ENCODE peak calls at places on chromosomes 4 and X, in six cellular contexts. X is thoracic aorta, P is cardiac muscle cell, A is HCT116, H is lower lobe of right lung, Y is trophoblast cell. B is an unnamed sample.
A peak's percentile ranks its signal among the peaks of the same experiment; 100 is the strongest.

GRCh38 chr4:138562544-138562961 is 320.4 kb upstream of the SLC7A11 start:
- DNase-seq in Y (no peak), X (no peak), A (no peak), P (no peak), H (no peak), B (peak; percentile 20)

GRCh38 chr4:152579916-152580315 is 44.0 kb upstream of the FBXW7 start:
- DNase-seq in A (no peak), Y (no peak), P (peak; percentile 22), X (no peak), H (no peak), B (no peak)

GRCh38 chrX:49058794-49059193 is at the start of gene CCDC120:
- DNase-seq in A (no peak), Y (no peak), H (peak; percentile 51), X (no peak), P (no peak), B (no peak)

GRCh38 chr4:146224331-146224966 is 10.1 kb downstream of the REELD1 start:
- DNase-seq in X (no peak), Y (no peak), P (no peak), H (no peak), A (no peak), B (no peak)

GRCh38 chrX:3176439-3176820 is 135.2 kb downstream of the ARSF start:
- DNase-seq in H (no peak), P (no peak), X (no peak), A (no peak), Y (peak; percentile 14), B (no peak)

GRCh38 chr4:104989363-104989762 is 157.3 kb upstream of the TET2 start:
- DNase-seq in H (no peak), A (no peak), X (no peak), P (no peak), Y (no peak), B (peak; percentile 26)

GRCh38 chrX:136910565-136911040 is 30.1 kb upstream of the RBMX start:
- DNase-seq in X (no peak), P (no peak), H (no peak), Y (no peak), A (no peak), B (no peak)

GRCh38 chrX:46884799-46885198 is 27.4 kb upstream of the JADE3 start:
- DNase-seq in Y (no peak), A (no peak), X (no peak), P (no peak), H (no peak), B (no peak)

GRCh38 chrX:41481264-41482109 is 34.3 kb downstream of the NYX start:
- DNase-seq in P (no peak), X (no peak), Y (no peak), A (peak; percentile 15), H (no peak), B (peak; percentile 13)

GRCh38 chrX:66005832-66006449 is 33.9 kb downstream of the VSIG4 start:
- DNase-seq in Y (no peak), X (no peak), A (no peak), P (no peak), H (no peak), B (no peak)

GRCh38 chr4:141605425-141605856 is 30.9 kb upstream of the IL15 start:
- DNase-seq in Y (no peak), P (no peak), X (no peak), H (no peak), A (no peak), B (no peak)

GRCh38 chrX:150792949-150793527 is 99.8 kb downstream of the MTMR1 start:
- DNase-seq in A (no peak), Y (no peak), P (no peak), H (no peak), X (no peak), B (no peak)

GRCh38 chr4:899556-899906 is 32.6 kb downstream of the GAK start:
- DNase-seq in X (no peak), Y (no peak), H (no peak), A (no peak), P (no peak), B (no peak)

GRCh38 chr4:40915318-40916217 is 165.8 kb downstream of the NSUN7 start:
- DNase-seq in Y (peak; percentile 50), A (no peak), P (no peak), H (no peak), X (no peak), B (peak; percentile 70)

GRCh38 chr4:141307241-141307689 is 86.6 kb downstream of the ZNF330 start:
- DNase-seq in Y (peak; percentile 13), X (no peak), A (peak; percentile 45), H (peak; percentile 65), P (peak; percentile 74), B (peak; percentile 17)

GRCh38 chr4:36241771-36242170 is 2.5 kb downstream of the ARAP2 start:
- DNase-seq in Y (no peak), P (no peak), A (no peak), H (no peak), X (no peak), B (no peak)
- H3K9me3 ChIP-seq in Y (no peaks in the 10 kb centered on the region), P (no peaks in the 10 kb centered on the region), A (no peaks in the 10 kb centered on the region), H (no peaks in the 10 kb centered on the region), X (no peaks in the 10 kb centered on the region), B (no peaks in the 10 kb centered on the region)

GRCh38 chrX:54043696-54044125 is 562 bp downstream of the PHF8 start:
- DNase-seq in X (no peak), H (no peak), P (peak; percentile 45), Y (no peak), A (no peak), B (no peak)
- H3K4me3 ChIP-seq in X (peak overlapping the region; percentile 89), H (peak overlapping the region; percentile 69), P (peak overlapping the region; percentile 82), Y (peak overlapping the region; percentile 87), A (peak overlapping the region; percentile 71), B (peak overlapping the region; percentile 82)

GRCh38 chrX:11264925-11265324 is 28.3 kb upstream of the AMELX start:
- DNase-seq in Y (no peak), X (no peak), P (no peak), H (no peak), A (no peak), B (no peak)
- H3K9me3 ChIP-seq in Y (no peaks in the 10 kb centered on the region), X (no peaks in the 10 kb centered on the region), P (no peaks in the 10 kb centered on the region), H (no peaks in the 10 kb centered on the region), A (no peaks in the 10 kb centered on the region), B (no peaks in the 10 kb centered on the region)

DNA sequence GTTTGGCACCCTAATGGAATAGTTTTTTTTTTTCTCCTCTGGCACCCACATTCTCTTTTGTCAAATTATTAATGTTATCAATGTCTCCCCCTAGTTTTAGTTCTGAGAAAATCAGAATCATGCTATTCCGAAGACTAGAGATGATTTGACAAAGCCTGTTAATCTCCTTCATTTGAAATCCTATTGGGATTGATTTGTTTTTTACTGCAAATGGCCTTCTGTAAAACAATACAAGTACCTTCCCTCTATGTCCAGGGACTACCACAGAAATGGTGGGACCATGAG is 57.4 kb downstream of the UGT2B10 start:
- DNase-seq in P (no peak), X (no peak), Y (no peak), H (no peak), A (no peak), B (no peak)
- H3K4me3 ChIP-seq in P (no peak overlapping the region), X (no peak overlapping the region), Y (no peak overlapping the region), H (no peak overlapping the region), A (no peak overlapping the region), B (no peak overlapping the region)

GRCh38 chrX:13552892-13553291 is 16.5 kb upstream of the EGFL6 start:
- DNase-seq in P (no peak), H (no peak), Y (no peak), X (no peak), A (no peak), B (no peak)
- H3K9me3 ChIP-seq in P (no peaks in the 10 kb centered on the region), H (no peaks in the 10 kb centered on the region), Y (no peaks in the 10 kb centered on the region), X (no peaks in the 10 kb centered on the region), A (no peaks in the 10 kb centered on the region), B (no peaks in the 10 kb centered on the region)

GRCh38 chrX:10157032-10157341 is 212 bp downstream of the CLCN4 start:
- DNase-seq in P (no peak), A (no peak), Y (no peak), X (no peak), H (no peak), B (no peak)
- H3K4me3 ChIP-seq in P (peak overlapping the region; percentile 36), A (peak overlapping the region; percentile 40), Y (no peak overlapping the region), X (peak overlapping the region; percentile 68), H (peak overlapping the region; percentile 46), B (peak overlapping the region; percentile 45)

DNA sequence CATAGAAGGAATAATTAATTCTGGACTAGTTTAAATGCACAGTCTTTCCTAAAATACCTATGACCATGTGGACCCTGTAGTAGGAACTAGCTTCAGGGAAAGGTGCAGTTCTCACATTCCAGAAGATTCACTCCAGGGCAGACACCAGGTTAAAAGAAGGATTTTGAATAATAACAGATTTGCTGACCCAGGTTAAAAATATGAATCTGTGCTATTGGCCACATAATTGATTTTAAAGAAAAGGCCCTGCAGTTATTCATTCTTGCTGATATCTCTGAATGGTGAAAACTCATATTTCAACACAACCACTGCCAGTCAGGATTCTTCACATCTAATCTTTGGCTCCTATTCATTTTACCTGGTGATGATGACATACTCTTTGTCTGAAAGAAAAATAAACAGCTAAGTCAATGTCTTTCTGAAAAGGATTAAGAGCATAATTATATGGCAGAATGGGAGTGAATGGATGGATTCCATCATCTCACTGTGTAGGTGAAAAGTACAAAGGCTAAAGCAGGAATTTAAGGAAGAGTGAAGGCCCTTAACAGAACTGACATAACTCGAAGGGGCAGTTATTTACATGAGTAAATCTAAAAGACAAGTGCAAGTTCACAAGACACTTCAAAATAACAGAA is 432.8 kb downstream of the PDGFC start:
- DNase-seq in H (no peak), A (no peak), Y (peak; percentile 69), X (no peak), P (no peak), B (no peak)
- H3K9me3 ChIP-seq in H (no peaks in the 10 kb centered on the region), A (no peaks in the 10 kb centered on the region), Y (no peaks in the 10 kb centered on the region), X (no peaks in the 10 kb centered on the region), P (no peaks in the 10 kb centered on the region), B (no peaks in the 10 kb centered on the region)

GRCh38 chrX:72304877-72305276 is 837 bp downstream of the CITED1 start:
- DNase-seq in A (no peak), X (no peak), H (no peak), Y (no peak), P (peak; percentile 33), B (no peak)
- H3K4me3 ChIP-seq in A (no peak overlapping the region), X (peak overlapping the region; percentile 74), H (peak overlapping the region; percentile 60), Y (no peak overlapping the region), P (peak overlapping the region; percentile 59), B (no peak overlapping the region)

GRCh38 chrX:78548012-78548411 is 111.1 kb downstream of the RTL3 start:
- DNase-seq in P (no peak), A (no peak), H (no peak), Y (no peak), X (no peak), B (no peak)
- H3K9me3 ChIP-seq in P (no peaks in the 10 kb centered on the region), A (no peaks in the 10 kb centered on the region), H (no peaks in the 10 kb centered on the region), Y (no peaks in the 10 kb centered on the region), X (no peaks in the 10 kb centered on the region), B (no peaks in the 10 kb centered on the region)

DNA sequence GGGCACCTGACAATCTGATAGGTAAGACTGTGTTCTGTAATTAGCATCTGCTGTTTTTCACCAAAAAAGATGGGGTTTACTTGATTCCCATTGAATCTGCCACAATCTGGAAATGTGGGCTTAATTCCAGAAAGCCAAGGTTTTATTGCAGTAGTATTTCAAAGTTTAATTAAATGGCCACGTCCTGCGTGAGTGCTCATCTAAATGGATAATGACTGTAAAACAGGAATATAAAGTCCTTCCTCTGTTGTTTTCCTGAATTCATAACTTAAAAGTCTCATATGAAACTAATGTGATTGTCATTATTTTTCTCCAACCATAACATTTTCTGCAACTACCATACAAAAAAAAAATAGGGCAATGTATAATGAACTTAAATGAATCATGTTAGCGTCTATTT is 2.4 kb downstream of the PGM2 start:
- DNase-seq in P (no peak), H (no peak), A (no peak), Y (no peak), X (no peak), B (no peak)
- H3K4me3 ChIP-seq in P (no peak overlapping the region), H (no peak overlapping the region), A (no peak overlapping the region), Y (no peak overlapping the region), X (no peak overlapping the region), B (no peak overlapping the region)